ENCODE peak calls at places on chromosomes 1 and 21, in nine cellular contexts. Q is stomach, S is tibial nerve, F is lower lobe of right lung, A is heart left ventricle, L is ovary, Y is ascending aorta, K is cardiac muscle cell, N is kidney. Z is an unnamed sample. For H3K9me3, the result is how much of the 10 kb centered on the place peaks cover.

GRCh38 chr1:241401156-241401555 is 44.2 kb upstream of the RGS7 start:
- DNase-seq in F (no peak), Y (no peak), S (no peak), L (no peak), A (no peak), N (no peak), Q (no peak), K (peak), Z (no peak)

GRCh38 chr1:47436979-47437517 is 796 bp upstream of the FOXD2 start:
- DNase-seq in S (no peak), L (no peak), N (no peak), K (peak), F (no peak), A (no peak), Q (no peak), Y (no peak), Z (no peak)

GRCh38 chr1:43766818-43767525 is 59.6 kb downstream of the ST3GAL3 start:
- DNase-seq in A (no peak), K (no peak), N (no peak), S (no peak), F (no peak), L (no peak), Q (no peak), Y (no peak), Z (no peak)

GRCh38 chr21:23968722-23969647 is 1638.3 kb downstream of the MRPL39 start:
- DNase-seq in N (no peak), A (no peak), L (no peak), S (peak), Q (peak), F (no peak), Y (no peak), K (no peak), Z (no peak)

GRCh38 chr1:161771973-161772372 is 5.9 kb downstream of the ATF6 start:
- DNase-seq in A (no peak), F (no peak), N (no peak), Y (no peak), K (no peak), Q (no peak), L (no peak), S (no peak), Z (no peak)

GRCh38 chr1:21244986-21245687 is 45.1 kb downstream of the ECE1 start:
- DNase-seq in Y (no peak), A (no peak), K (no peak), Q (no peak), S (no peak), N (no peak), L (no peak), F (no peak), Z (no peak)

GRCh38 chr1:113534130-113534817 is 144.0 kb downstream of the MAGI3 start:
- DNase-seq in N (no peak), L (no peak), K (peak), Y (no peak), Q (no peak), S (no peak), A (no peak), F (no peak), Z (no peak)

GRCh38 chr1:21126324-21126723 is 50.4 kb downstream of the EIF4G3 start:
- DNase-seq in F (no peak), Q (no peak), K (no peak), N (no peak), A (no peak), S (no peak), L (no peak), Y (no peak), Z (no peak)

GRCh38 chr1:179938752-179939151 is 15.9 kb upstream of the CEP350 start:
- DNase-seq in Q (no peak), N (no peak), F (no peak), L (no peak), K (peak), S (no peak), A (no peak), Y (no peak), Z (no peak)

GRCh38 chr1:230141002-230141648 is 74.1 kb downstream of the GALNT2 start:
- DNase-seq in N (no peak), A (no peak), F (no peak), L (no peak), K (peak), S (no peak), Q (no peak), Y (no peak), Z (no peak)

GRCh38 chr21:36717901-36718465 is 19.1 kb downstream of the SIM2 start:
- DNase-seq in S (no peak), L (no peak), K (no peak), N (no peak), Y (no peak), A (no peak), F (no peak), Q (peak), Z (no peak)

GRCh38 chr1:156385534-156386031 is 16.6 kb downstream of the RHBG start:
- DNase-seq in K (peak), N (no peak), F (peak), L (peak), Y (no peak), S (peak), A (peak), Q (peak), Z (no peak)

GRCh38 chr21:37384416-37384815 is 17.8 kb downstream of the DYRK1A start:
- DNase-seq in Q (no peak), Y (no peak), K (no peak), F (no peak), L (no peak), N (no peak), S (no peak), A (no peak), Z (no peak)

GRCh38 chr1:114236517-114236916 is 82.8 kb upstream of the SYT6 start:
- DNase-seq in Y (no peak), K (no peak), L (no peak), F (no peak), A (no peak), S (no peak), Q (no peak), N (no peak), Z (no peak)

GRCh38 chr1:161772397-161772796 is 6.3 kb downstream of the ATF6 start:
- DNase-seq in L (no peak), F (no peak), Y (no peak), A (no peak), K (peak), Q (no peak), N (no peak), S (no peak), Z (no peak)

GRCh38 chr1:238409947-238410346 is 519.2 kb upstream of the ZP4 start:
- DNase-seq in L (no peak), Q (no peak), K (peak), S (no peak), F (no peak), N (no peak), A (no peak), Y (no peak), Z (no peak)

GRCh38 chr1:153958111-153958960 is at the start of gene CRTC2:
- DNase-seq in A (peak), N (peak), F (peak), S (peak), L (peak), K (peak), Y (peak), Q (peak), Z (peak)
- TF ChIP-seq CTCF in A (no peak), N (no peak), F (no peak), S (peak), L (no peak), K (no peak), Y (no peak), Q (no peak), Z (no peak)

GRCh38 chr1:17119744-17120482 is 662 bp upstream of the PADI2 start:
- DNase-seq in S (no peak), Y (no peak), Q (no peak), A (no peak), K (no peak), N (no peak), F (peak), L (no peak), Z (no peak)
- H3K27ac ChIP-seq in S (no peak), Y (no peak), Q (peak), A (peak), K (no peak), N (no peak), F (no peak), L (no peak), Z (no peak)

DNA sequence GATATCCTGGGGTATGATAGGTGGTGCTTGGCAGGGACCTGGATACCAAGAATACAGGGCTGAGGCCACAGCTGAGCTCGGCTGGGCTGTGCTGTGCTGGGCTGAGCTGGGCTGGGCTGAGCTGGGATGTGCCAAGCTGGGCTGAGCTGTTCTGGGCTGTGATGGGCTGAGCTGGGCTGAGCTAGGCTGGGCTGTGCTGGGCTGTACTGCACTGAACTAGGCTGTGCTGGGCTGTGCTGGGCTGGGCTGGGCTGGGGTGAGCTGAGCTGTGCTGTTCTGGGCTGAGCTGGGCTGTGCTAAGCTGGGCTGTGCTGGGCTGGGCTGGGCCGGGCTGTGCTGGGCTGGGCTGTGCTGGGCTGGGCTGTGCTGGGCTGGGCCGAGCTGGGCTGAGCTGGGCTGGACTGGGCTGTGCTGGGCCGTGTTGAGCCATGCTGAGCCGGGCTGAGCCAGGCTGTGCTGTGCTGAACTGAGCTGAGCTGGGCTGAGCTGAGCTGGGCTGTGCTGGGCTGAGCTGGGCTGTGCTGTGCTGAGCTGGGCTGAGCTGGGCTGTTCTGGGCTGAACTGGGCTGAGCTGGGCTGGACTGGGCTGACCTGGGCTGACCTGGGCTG is 94.7 kb upstream of the ACTRT2 start:
- DNase-seq in Y (no peak), Q (no peak), K (no peak), L (no peak), F (no peak), A (no peak), N (no peak), S (no peak), Z (no peak)
- H3K9me3 ChIP-seq in Y (under half), Q (under half), K (under half), L (under half), F (under half), A (under half), N (under half), S (under half), Z (under half)

DNA sequence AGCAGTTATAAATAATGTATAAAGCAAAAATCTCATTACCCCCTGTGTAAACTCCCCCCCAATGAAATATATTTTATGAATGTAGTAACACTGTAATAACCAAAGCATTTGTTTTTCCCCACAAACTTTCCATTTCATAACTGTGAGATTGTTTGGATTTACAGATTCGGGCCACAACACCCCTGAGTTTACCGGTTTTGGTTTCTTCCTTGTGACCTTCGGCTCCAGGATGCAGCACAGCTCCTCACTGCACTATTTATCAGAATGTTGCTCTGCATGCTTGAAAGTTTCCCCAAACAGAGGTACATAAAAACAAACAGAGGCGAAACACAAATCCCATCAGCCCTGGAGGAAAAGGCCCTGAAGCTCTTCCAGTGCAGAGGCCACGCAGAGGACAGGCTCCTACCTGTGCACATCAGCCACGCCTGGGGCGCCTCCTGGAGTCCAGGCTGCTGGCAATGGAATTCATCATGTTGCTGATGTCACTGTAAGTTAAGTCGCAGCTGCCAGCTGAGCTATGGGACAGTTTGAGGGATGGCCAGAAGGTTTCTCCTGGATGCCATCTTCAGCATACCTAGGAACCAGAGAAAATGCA is 122.0 kb downstream of the LMO4 start:
- DNase-seq in F (no peak), S (no peak), L (no peak), K (no peak), A (no peak), N (no peak), Y (no peak), Q (peak), Z (no peak)
- TF ChIP-seq CTCF in F (no peak), S (no peak), L (no peak), K (no peak), A (no peak), N (no peak), Y (no peak), Q (no peak), Z (no peak)

GRCh38 chr1:10513199-10513598 is 38.4 kb downstream of the PEX14 start:
- DNase-seq in Q (no peak), K (no peak), A (no peak), F (no peak), Y (no peak), L (no peak), N (no peak), S (no peak), Z (no peak)

GRCh38 chr1:10510520-10511493 is 36.1 kb downstream of the PEX14 start:
- DNase-seq in Q (no peak), F (no peak), K (peak), Y (no peak), N (no peak), S (no peak), A (no peak), L (no peak), Z (peak)

GRCh38 chr1:10509823-10510509 is 35.2 kb downstream of the PEX14 start:
- DNase-seq in Y (no peak), Q (no peak), K (no peak), L (no peak), F (no peak), S (no peak), N (no peak), A (no peak), Z (no peak)

GRCh38 chr1:10508511-10508951 is 33.8 kb downstream of the PEX14 start:
- DNase-seq in K (no peak), Y (no peak), S (no peak), N (peak), L (no peak), Q (no peak), F (no peak), A (no peak), Z (no peak)

DNA sequence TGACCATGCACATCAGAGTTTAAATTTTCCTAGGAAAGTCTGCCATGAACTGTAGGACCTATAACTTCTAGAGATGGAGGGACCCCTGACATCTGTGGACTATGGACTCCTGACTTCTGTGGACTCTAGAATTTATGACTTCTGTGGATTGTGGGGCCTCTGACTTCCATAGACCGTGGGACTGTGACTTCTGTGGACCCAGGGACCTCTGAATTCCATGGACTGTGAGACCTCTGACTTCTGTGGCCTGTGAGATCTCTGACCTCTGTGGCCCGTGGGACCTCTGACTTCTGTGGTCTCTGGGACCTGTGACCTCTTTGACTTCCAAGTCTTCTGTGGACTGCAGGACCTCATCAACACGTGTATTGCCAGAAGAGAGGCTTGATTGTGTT is 36.7 kb downstream of the PEX14 start:
- DNase-seq in Y (no peak), Q (no peak), S (no peak), N (no peak), F (no peak), K (no peak), A (no peak), L (no peak), Z (no peak)
- H3K27ac ChIP-seq in Y (no peak), Q (peak), S (peak), N (no peak), F (peak), K (no peak), A (peak), L (no peak), Z (peak)

GRCh38 chr1:94777281-94777680 is 42.9 kb upstream of the SLC44A3 start:
- DNase-seq in L (no peak), F (no peak), A (no peak), K (no peak), N (no peak), S (no peak), Y (no peak), Q (no peak), Z (no peak)

GRCh38 chr1:94783342-94784264 is 36.6 kb upstream of the SLC44A3 start:
- DNase-seq in L (peak), A (peak), N (peak), Q (peak), F (peak), K (peak), Y (peak), S (peak), Z (no peak)

GRCh38 chr1:94773931-94774422 is 46.2 kb upstream of the SLC44A3 start:
- DNase-seq in N (peak), Q (no peak), A (no peak), Y (no peak), K (peak), S (no peak), F (no peak), L (no peak), Z (no peak)

GRCh38 chr1:94776474-94776873 is 43.7 kb upstream of the SLC44A3 start:
- DNase-seq in Q (no peak), F (no peak), K (no peak), S (no peak), L (no peak), N (no peak), A (no peak), Y (no peak), Z (no peak)

DNA sequence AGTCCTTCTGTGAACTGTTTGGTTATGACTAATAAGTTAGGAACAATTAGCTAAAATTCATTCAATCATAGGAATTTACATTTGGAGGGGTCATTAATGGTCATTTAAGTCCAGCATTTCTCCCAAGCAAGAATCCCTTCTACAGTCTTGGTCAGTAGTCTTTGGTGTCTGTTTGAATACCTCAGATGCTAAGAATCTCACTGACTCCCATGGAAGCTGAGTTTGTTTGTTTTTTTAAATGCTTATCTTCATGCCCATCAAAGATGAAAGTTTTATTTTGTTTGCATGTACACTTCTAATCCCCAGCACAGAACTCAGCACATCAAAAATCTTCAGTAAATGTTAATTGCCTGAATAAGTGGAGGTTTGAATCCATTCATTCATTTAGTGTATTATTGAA is 41.3 kb upstream of the SLC44A3 start:
- DNase-seq in K (no peak), Y (no peak), F (no peak), S (no peak), N (no peak), L (no peak), A (no peak), Q (no peak), Z (no peak)
- H3K9me3 ChIP-seq in K (under half), Y (under half), F (under half), S (under half), N (under half), L (under half), A (under half), Q (under half), Z (under half)

DNA sequence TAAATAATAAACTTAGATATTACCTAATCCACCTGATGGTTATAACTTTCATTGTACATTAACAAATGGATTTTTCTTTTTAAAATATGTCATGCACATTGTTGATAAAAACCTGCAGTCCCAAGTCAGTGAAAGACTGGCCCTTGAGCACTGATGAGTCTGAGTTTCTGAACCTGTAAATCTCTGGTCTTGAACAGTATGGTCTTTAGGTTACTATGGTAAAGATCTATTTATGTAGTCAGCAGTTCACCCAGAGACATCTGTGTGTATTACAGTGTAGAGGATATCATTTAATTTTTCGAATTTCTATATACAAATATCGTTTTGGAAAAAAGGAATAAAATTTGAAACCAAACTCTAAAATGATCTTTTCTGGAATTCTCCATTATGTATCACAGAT is 30.4 kb upstream of the SCYL3 start:
- DNase-seq in K (no peak), A (no peak), N (no peak), Y (no peak), Q (no peak), F (no peak), S (no peak), L (no peak), Z (no peak)
- TF ChIP-seq CTCF in K (no peak), A (no peak), N (no peak), Y (no peak), Q (no peak), F (no peak), S (no peak), L (no peak), Z (no peak)